ENCODE peak calls at places on chromosomes 13 and 19, in ten cellular contexts. O, P, T, N, J, X, Y, E, Q and F are unnamed samples.

GRCh38 chr19:13356185-13356584 is 150.1 kb downstream of the CACNA1A start:
- DNase-seq in O (no peak), P (no peak), T (no peak), N (no peak), J (no peak), X (no peak), Y (no peak), E (no peak), Q (no peak), F (no peak)

GRCh38 chr19:5155586-5156210 is 184.9 kb downstream of the PTPRS start:
- DNase-seq in O (peak), P (no peak), T (no peak), N (no peak), J (no peak), X (no peak), Y (no peak), E (no peak), Q (no peak), F (no peak)

GRCh38 chr19:32873560-32873959 is 4.0 kb upstream of the SLC7A9 start:
- DNase-seq in O (no peak), P (no peak), T (no peak), N (no peak), J (no peak), X (no peak), Y (no peak), E (no peak), Q (no peak), F (no peak)

GRCh38 chr13:51938454-51938853 is 72.8 kb downstream of the ATP7B start:
- DNase-seq in O (no peak), P (no peak), T (no peak), N (no peak), J (no peak), X (no peak), Y (no peak), E (no peak), Q (no peak), F (no peak)

GRCh38 chr13:33033361-33033812 is 17.2 kb downstream of the KL start:
- DNase-seq in O (no peak), P (no peak), T (no peak), N (no peak), J (no peak), X (no peak), Y (no peak), E (no peak), Q (peak), F (no peak)

GRCh38 chr13:47934371-47934770 is 66.7 kb downstream of the SUCLA2 start:
- DNase-seq in O (no peak), P (no peak), T (no peak), N (no peak), J (no peak), X (no peak), Y (no peak), E (no peak), Q (no peak), F (no peak)

GRCh38 chr13:108033800-108034707 is 181.3 kb downstream of the LIG4 start:
- DNase-seq in O (no peak), P (no peak), T (no peak), N (no peak), J (no peak), X (peak), Y (no peak), E (no peak), Q (no peak), F (peak)

GRCh38 chr13:114099191-114099590 is 33.2 kb downstream of the RASA3 start:
- DNase-seq in O (peak), P (peak), T (peak), N (no peak), J (no peak), X (peak), Y (no peak), E (peak), Q (no peak), F (peak)

GRCh38 chr13:72763411-72763810 is 18.3 kb downstream of the DIS3 start:
- DNase-seq in O (no peak), P (no peak), T (no peak), N (no peak), J (no peak), X (peak), Y (no peak), E (no peak), Q (no peak), F (no peak)

GRCh38 chr13:109707044-109707794 is 79.2 kb downstream of the IRS2 start:
- DNase-seq in O (no peak), P (no peak), T (no peak), N (no peak), J (no peak), X (no peak), Y (no peak), E (no peak), Q (peak), F (no peak)

GRCh38 chr19:32345261-32346207 is at the start of gene ZNF507:
- DNase-seq in O (peak), P (peak), T (no peak), N (peak), J (peak), X (peak), Y (peak), E (peak), Q (peak), F (peak)